ENCODE peak calls at places on chromosomes 3 and 15, in eight cellular contexts. C is neural progenitor cell, N is MM.1S, K is PC-3, F is hepatocyte, A is fibroblast of lung, X is IMR-90, B is mammary epithelial cell. I is an unnamed sample. For H4K20me1, the result is how much of the 10 kb centered on the place peaks cover.

GRCh38 chr3:7382293-7383033 is 521.5 kb downstream of the GRM7 start:
- DNase-seq in F (peak), B (peak), X (no peak), K (no peak), N (no peak), C (no peak), A (peak), I (no peak)

GRCh38 chr3:51985063-51985462 is 1.7 kb downstream of the ACY1 start:
- DNase-seq in N (no peak), B (no peak), A (no peak), X (no peak), K (no peak), F (no peak), C (no peak), I (no peak)

GRCh38 chr3:117454236-117454635 is 744.7 kb downstream of the TUSC7 start:
- DNase-seq in F (no peak), A (no peak), N (peak), X (no peak), K (no peak), B (no peak), C (no peak), I (no peak)

GRCh38 chr15:87287156-87287555 is 969.4 kb downstream of the NTRK3 start:
- DNase-seq in A (peak), F (peak), N (no peak), B (peak), X (peak), C (no peak), K (peak), I (no peak)

GRCh38 chr3:155949464-155950217 is 79.2 kb downstream of the GMPS start:
- DNase-seq in A (no peak), C (no peak), X (no peak), N (no peak), F (no peak), B (no peak), K (no peak), I (no peak)

GRCh38 chr3:187261541-187261969 is 30.0 kb downstream of the MASP1 start:
- DNase-seq in A (peak), X (peak), K (peak), B (no peak), C (no peak), N (no peak), F (no peak), I (no peak)

GRCh38 chr15:78454992-78455391 is 17.0 kb downstream of the IREB2 start:
- DNase-seq in B (no peak), X (no peak), A (no peak), C (no peak), K (no peak), F (no peak), N (no peak), I (no peak)

GRCh38 chr15:39919740-39920509 is at the start of gene GPR176:
- DNase-seq in B (peak), F (peak), K (peak), C (peak), X (peak), A (peak), N (no peak), I (no peak)

GRCh38 chr3:55169608-55170010 is 241.8 kb upstream of the LRTM1 start:
- DNase-seq in X (peak), C (no peak), K (peak), F (no peak), B (peak), N (no peak), A (peak), I (no peak)

GRCh38 chr15:72203507-72203837 is 5.9 kb upstream of the GRAMD2A start:
- DNase-seq in N (no peak), X (peak), A (peak), B (peak), F (no peak), C (no peak), K (no peak), I (no peak)

GRCh38 chr3:113685956-113686721 is 10.3 kb downstream of the USF3 start:
- DNase-seq in F (peak), N (no peak), B (peak), X (peak), C (no peak), A (peak), K (no peak), I (no peak)

GRCh38 chr15:67927501-67928156 is 87.8 kb upstream of the RNU6-1 start:
- DNase-seq in X (peak), F (peak), N (no peak), A (peak), B (no peak), K (peak), C (no peak), I (no peak)

GRCh38 chr3:71299160-71299559 is 284.4 kb downstream of the FOXP1 start:
- DNase-seq in C (no peak), A (no peak), F (no peak), N (no peak), K (no peak), X (no peak), B (no peak), I (no peak)

GRCh38 chr3:154864947-154865346 is 215.2 kb upstream of the MME start:
- DNase-seq in B (no peak), C (no peak), N (no peak), F (no peak), K (no peak), X (no peak), A (no peak), I (no peak)

GRCh38 chr3:87358066-87358465 is 81.7 kb upstream of the POU1F1 start:
- DNase-seq in C (no peak), F (no peak), B (peak), A (no peak), N (no peak), X (no peak), K (peak), I (no peak)

GRCh38 chr3:131388400-131388799 is 6.8 kb downstream of the NUDT16 start:
- DNase-seq in A (peak), B (no peak), X (no peak), N (no peak), F (no peak), K (peak), C (no peak), I (peak)
- H4K20me1 ChIP-seq in A (under half), B (under half), X (under half), N (under half), F (under half), K (under half), C (under half), I (under half)

DNA sequence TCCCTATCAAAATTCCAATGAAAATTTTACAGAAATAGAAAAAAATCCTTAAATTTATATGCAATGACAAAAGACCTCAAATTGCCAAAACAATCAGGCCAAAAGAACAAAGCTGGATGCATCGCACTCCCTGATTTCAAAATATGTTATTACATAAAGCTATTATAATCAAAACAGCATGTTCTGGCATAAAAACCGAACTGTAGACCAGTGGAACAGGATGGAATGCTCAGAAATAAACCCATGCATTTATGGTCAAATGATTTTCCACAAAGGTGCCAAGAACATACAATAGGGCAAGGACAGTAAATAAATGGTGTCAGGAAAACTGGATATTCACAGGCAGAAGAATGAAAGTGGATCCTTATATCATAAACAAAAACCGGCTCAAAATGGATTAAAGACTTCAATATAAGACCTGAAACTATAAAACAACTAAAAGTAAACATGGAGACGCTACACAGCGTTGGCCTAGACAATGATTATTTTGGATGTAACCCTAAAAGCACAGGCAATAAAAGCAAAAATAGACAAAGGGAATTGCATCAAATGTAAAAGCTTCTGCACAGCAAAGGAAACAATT is 22.6 kb downstream of the USP50 start:
- DNase-seq in X (no peak), B (no peak), F (no peak), C (no peak), A (no peak), N (no peak), K (no peak), I (no peak)
- H3K4me2 ChIP-seq in X (no peak), B (no peak), F (no peak), C (no peak), A (no peak), N (no peak), K (no peak), I (no peak)

GRCh38 chr3:150373234-150373633 is 34.9 kb upstream of the TSC22D2 start:
- DNase-seq in C (no peak), X (no peak), K (no peak), N (no peak), F (no peak), B (no peak), A (no peak), I (no peak)
- H3K27ac ChIP-seq in C (peak), X (no peak), K (peak), N (no peak), F (no peak), B (no peak), A (no peak), I (no peak)

DNA sequence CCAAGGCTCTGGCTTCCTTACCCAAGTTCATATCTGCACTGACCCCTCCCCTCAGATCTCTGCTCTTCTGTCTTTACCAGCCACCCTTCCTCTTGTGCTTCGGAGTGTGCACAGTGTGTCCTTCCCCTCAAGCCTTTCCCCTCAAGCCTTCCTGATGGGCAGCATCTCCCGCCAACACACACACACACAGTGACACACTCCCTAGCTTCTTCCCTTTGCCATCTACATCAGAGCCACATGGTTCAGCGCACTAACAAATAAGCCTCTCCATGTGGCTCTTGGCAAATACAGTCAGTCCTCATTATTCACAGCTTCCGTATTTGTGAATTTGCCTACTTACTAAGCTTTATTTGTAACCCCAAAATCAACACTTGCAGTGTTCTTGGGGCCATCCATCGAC is 37.5 kb downstream of the SH3BP5 start:
- DNase-seq in C (no peak), K (no peak), A (peak), F (no peak), B (no peak), X (no peak), N (no peak), I (no peak)
- H4K20me1 ChIP-seq in C (under half), K (under half), A (under half), F (under half), B (under half), X (under half), N (under half), I (under half)

GRCh38 chr3:67415504-67415903 is 238.9 kb downstream of the SUCLG2 start:
- DNase-seq in B (no peak), A (peak), X (peak), C (no peak), N (no peak), K (no peak), F (no peak), I (no peak)
- H3K4me2 ChIP-seq in B (no peak), A (no peak), X (no peak), C (no peak), N (no peak), K (no peak), F (no peak), I (no peak)

GRCh38 chr3:4419920-4420319 is 47.1 kb downstream of the SUMF1 start:
- DNase-seq in A (no peak), N (no peak), C (no peak), B (no peak), F (no peak), K (no peak), X (no peak), I (no peak)
- H3K27ac ChIP-seq in A (no peak), N (no peak), C (no peak), B (no peak), F (no peak), K (no peak), X (no peak), I (no peak)

I was measured in Karpas-422.